ENCODE peak calls at places on chromosome 18, in seven cellular contexts. G is GM23338, J is HepG2, N is cardiac muscle cell, U is ovary, B is tibial artery, K is neural progenitor cell. H is an unnamed sample. For H3K4me1 and H3K36me3, the result is how much of the 10 kb centered on the place peaks cover.

GRCh38 chr18:55863876-55864275 is 275.9 kb upstream of the TCF4 start:
- DNase-seq in G (peak), J (no peak), N (peak), U (peak), B (no peak), K (no peak), H (no peak)

GRCh38 chr18:75211002-75211621 is 515 bp downstream of the TSHZ1 start:
- DNase-seq in G (peak), J (peak), N (peak), U (no peak), B (no peak), K (peak), H (no peak)

GRCh38 chr18:48297139-48297538 is 112.0 kb downstream of the ZBTB7C start:
- DNase-seq in G (no peak), J (no peak), N (no peak), U (no peak), B (no peak), K (no peak), H (no peak)

GRCh38 chr18:22676423-22676822 is 256.7 kb upstream of the RBBP8 start:
- DNase-seq in G (no peak), J (no peak), N (peak), U (no peak), B (no peak), K (no peak), H (no peak)

GRCh38 chr18:72692086-72692485 is 147.9 kb upstream of the CBLN2 start:
- DNase-seq in G (peak), J (no peak), N (no peak), U (no peak), B (no peak), K (peak), H (peak)

GRCh38 chr18:37476182-37476581 is 89.4 kb downstream of the CELF4 start:
- DNase-seq in G (peak), J (peak), N (peak), U (no peak), B (no peak), K (peak), H (no peak)

GRCh38 chr18:26207937-26208336 is 18.3 kb upstream of the TAF4B start:
- DNase-seq in G (no peak), J (no peak), N (no peak), U (no peak), B (no peak), K (no peak), H (no peak)

GRCh38 chr18:40313030-40313642 is 1641.9 kb upstream of the PIK3C3 start:
- DNase-seq in G (no peak), J (no peak), N (no peak), U (no peak), B (no peak), K (no peak), H (no peak)

GRCh38 chr18:57833441-57834101 is 30.5 kb upstream of the ATP8B1 start:
- DNase-seq in G (peak), J (peak), N (peak), U (no peak), B (no peak), K (peak), H (no peak)

GRCh38 chr18:73318732-73319479 is 451.1 kb upstream of the NETO1 start:
- DNase-seq in G (no peak), J (no peak), N (no peak), U (no peak), B (no peak), K (no peak), H (no peak)

GRCh38 chr18:58690259-58690658 is 19.0 kb downstream of the MALT1 start:
- DNase-seq in G (no peak), J (no peak), N (no peak), U (no peak), B (no peak), K (no peak), H (no peak)

GRCh38 chr18:47911877-47912276 is 18.6 kb downstream of the SMAD2 start:
- DNase-seq in G (no peak), J (peak), N (no peak), U (no peak), B (no peak), K (no peak), H (no peak)

GRCh38 chr18:75110846-75111415 is 98.0 kb downstream of the PTGR3 start:
- DNase-seq in G (no peak), J (no peak), N (no peak), U (no peak), B (no peak), K (no peak), H (no peak)

GRCh38 chr18:49768051-49768391 is 45.3 kb downstream of the ACAA2 start:
- DNase-seq in G (peak), J (peak), N (peak), U (no peak), B (no peak), K (peak), H (peak)

GRCh38 chr18:8929381-8929780 is 173.1 kb upstream of the NDUFV2 start:
- DNase-seq in G (no peak), J (no peak), N (no peak), U (no peak), B (no peak), K (no peak), H (no peak)

DNA sequence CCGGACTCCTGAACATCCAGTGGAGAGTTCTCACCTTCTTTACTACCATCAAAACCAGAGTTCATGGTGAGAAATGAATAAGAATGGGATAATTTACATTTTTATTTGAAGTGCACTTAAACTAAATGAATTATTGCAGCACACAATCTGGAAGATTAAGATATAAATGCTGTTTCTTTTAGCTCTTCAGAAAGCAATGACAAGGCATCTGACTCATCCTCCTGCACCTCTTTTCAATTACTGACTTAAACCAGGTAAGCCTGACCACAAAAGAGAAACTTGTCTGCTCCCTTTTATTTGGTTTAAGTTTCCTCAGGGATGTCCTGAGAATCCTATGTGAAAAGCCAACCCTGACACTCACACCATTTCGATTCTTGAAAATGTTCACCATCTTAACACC is 720 bp upstream of the DSC2 start:
- DNase-seq in G (no peak), J (no peak), N (no peak), U (no peak), B (no peak), K (no peak), H (no peak)
- H3K4me3 ChIP-seq in G (peak), J (peak), N (peak), U (no peak), B (no peak), K (no peak), H (no peak)

GRCh38 chr18:2952605-2953004 is 60.3 kb downstream of the LPIN2 start:
- DNase-seq in G (no peak), J (no peak), N (no peak), U (no peak), B (no peak), K (no peak), H (no peak)

GRCh38 chr18:2958819-2959298 is 54.1 kb downstream of the LPIN2 start:
- DNase-seq in G (no peak), J (no peak), N (peak), U (no peak), B (peak), K (no peak), H (no peak)

GRCh38 chr18:2954869-2955645 is 57.9 kb downstream of the LPIN2 start:
- DNase-seq in G (no peak), J (no peak), N (no peak), U (no peak), B (no peak), K (no peak), H (no peak)

GRCh38 chr18:2955966-2956521 is 56.9 kb downstream of the LPIN2 start:
- DNase-seq in G (no peak), J (no peak), N (peak), U (no peak), B (no peak), K (no peak), H (no peak)

DNA sequence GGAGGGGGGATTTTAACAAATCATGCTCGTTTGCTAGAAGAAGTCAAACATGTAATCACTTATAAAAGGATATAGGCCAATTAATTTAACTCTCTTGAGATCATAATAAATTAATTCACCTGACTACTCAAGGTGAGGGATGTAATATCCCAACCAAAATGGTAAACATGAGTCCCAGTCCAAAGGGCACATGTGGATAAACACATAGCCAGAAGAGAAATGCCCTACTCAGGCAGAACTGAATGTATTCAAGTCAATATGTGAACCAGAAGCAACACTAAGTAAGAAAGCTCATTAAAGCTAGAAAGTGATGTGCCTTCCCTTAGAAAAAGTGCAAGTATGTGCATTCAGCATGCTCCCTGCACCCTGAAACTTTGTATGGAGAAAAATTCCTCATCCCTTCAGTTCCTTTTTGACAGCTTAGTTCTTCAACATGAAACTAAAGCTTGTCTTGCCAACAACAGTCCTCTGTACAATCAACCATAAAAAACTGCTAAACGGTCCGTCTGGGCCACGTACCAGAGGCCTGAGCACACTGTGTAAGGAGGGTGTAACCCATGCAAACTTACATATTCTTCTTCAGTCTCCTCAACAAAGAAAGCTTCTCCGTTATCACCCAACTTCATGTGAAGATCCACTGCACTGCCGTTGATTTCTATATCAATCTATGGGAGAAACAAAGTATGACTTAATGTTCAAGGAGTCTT is 58.9 kb downstream of the LPIN2 start:
- DNase-seq in G (no peak), J (peak), N (no peak), U (no peak), B (no peak), K (no peak), H (no peak)
- H3K4me1 ChIP-seq in G (under half), J (under half), N (under half), U (under half), B (under half), K (under half), H (under half)

GRCh38 chr18:13003466-13003896 is 12.3 kb downstream of the CEP192 start:
- DNase-seq in G (peak), J (peak), N (peak), U (no peak), B (no peak), K (peak), H (peak)
- H3K36me3 ChIP-seq in G (under half), J (under half), N (under half), U (under half), B (under half), K (under half), H (under half)

GRCh38 chr18:77651441-77651840 is 401.8 kb downstream of the GALR1 start:
- DNase-seq in G (no peak), J (no peak), N (no peak), U (no peak), B (no peak), K (no peak), H (no peak)
- H3K4me3 ChIP-seq in G (no peak), J (no peak), N (no peak), U (no peak), B (no peak), K (no peak), H (no peak)

GRCh38 chr18:80198994-80199748 is 48.1 kb downstream of the PARD6G start:
- DNase-seq in G (no peak), J (no peak), N (no peak), U (no peak), B (no peak), K (no peak), H (no peak)

GRCh38 chr18:80198391-80198790 is 48.9 kb downstream of the PARD6G start:
- DNase-seq in G (no peak), J (no peak), N (no peak), U (no peak), B (no peak), K (no peak), H (no peak)

GRCh38 chr18:80200932-80201672 is 46.2 kb downstream of the PARD6G start:
- DNase-seq in G (no peak), J (no peak), N (no peak), U (no peak), B (no peak), K (no peak), H (no peak)

GRCh38 chr18:80201739-80202138 is 45.6 kb downstream of the PARD6G start:
- DNase-seq in G (no peak), J (no peak), N (no peak), U (no peak), B (no peak), K (no peak), H (no peak)

DNA sequence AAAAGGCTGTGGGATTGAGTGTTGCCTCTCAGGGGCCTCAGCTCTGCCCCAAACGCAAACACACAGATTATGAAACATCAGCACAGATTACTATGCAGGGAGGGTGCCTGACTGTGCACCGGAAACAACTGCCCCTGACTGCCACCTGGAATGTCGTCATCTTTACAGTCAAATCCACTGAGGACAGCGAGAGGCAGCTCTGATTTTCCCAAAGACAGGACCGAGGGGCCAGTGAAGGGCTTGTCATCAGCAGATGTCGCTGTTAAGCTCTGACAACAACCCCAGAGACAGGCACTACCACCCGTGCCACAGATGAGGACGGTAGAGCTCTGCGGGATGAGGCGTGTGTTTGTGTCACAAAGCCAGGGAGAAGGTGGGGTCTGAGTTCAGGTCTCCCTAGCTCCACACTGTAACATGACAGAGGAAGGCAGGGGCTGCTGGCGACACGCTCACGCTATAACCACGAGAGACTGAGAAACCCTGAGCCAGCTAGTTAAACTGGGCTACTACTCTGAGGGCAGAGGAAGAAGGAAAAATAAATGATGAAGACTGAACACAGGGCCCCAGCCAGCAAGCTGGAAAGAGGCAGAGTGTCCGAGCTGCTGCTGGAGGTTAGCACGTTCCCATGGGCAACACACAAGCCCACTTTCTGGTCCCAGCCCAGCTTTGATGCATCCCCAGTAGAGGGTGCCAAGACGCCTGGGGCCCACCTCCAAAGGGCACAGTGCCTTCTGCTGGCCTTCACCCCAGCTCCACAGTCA is 47.0 kb downstream of the PARD6G start:
- DNase-seq in G (peak), J (peak), N (peak), U (no peak), B (no peak), K (peak), H (no peak)
- H3K4me1 ChIP-seq in G (under half), J (under half), N (under half), U (under half), B (under half), K (under half), H (under half)

GRCh38 chr18:11884396-11885030 is 23.6 kb downstream of the MPPE1 start:
- DNase-seq in G (no peak), J (no peak), N (no peak), U (no peak), B (peak), K (no peak), H (no peak)

GRCh38 chr18:11888726-11889125 is 19.4 kb downstream of the MPPE1 start:
- DNase-seq in G (no peak), J (no peak), N (no peak), U (no peak), B (no peak), K (no peak), H (no peak)

GRCh38 chr18:11885278-11885991 is 22.7 kb downstream of the MPPE1 start:
- DNase-seq in G (no peak), J (peak), N (no peak), U (no peak), B (peak), K (no peak), H (no peak)

GRCh38 chr18:11887305-11888262 is 20.5 kb downstream of the MPPE1 start:
- DNase-seq in G (no peak), J (peak), N (no peak), U (no peak), B (peak), K (no peak), H (no peak)

DNA sequence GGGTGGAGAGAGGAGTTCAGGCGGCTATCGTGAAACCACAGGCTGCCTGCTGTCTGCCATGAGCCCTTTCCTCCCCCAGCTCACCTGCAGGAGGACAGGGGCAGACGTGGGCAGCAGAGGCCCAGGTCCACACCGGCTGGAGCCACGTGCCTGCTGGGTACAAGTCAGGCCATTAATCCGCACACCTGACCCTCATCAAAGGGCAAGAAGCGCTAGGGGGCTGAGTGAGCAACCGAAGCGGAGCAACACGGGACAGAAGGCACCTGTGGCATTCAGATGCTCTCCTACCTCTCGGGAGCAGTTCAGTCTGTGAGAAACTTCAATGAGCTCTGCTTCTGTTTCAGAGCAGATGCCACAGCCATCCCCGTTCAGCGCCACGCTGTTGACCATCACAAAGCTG is 21.5 kb downstream of the MPPE1 start:
- DNase-seq in G (no peak), J (no peak), N (no peak), U (no peak), B (peak), K (no peak), H (no peak)
- H3K36me3 ChIP-seq in G (under half), J (under half), N (under half), U (under half), B (half or more), K (under half), H (under half)

GRCh38 chr18:77131652-77132368 is 773 bp downstream of the MBP start:
- DNase-seq in G (peak), J (no peak), N (peak), U (peak), B (peak), K (peak), H (no peak)
- H3K4me3 ChIP-seq in G (peak), J (peak), N (peak), U (peak), B (peak), K (peak), H (peak)

GRCh38 chr18:10374195-10374594 is 80.2 kb upstream of the APCDD1 start:
- DNase-seq in G (no peak), J (no peak), N (no peak), U (no peak), B (no peak), K (no peak), H (no peak)

GRCh38 chr18:10368456-10369453 is 85.7 kb upstream of the APCDD1 start:
- DNase-seq in G (no peak), J (no peak), N (no peak), U (no peak), B (no peak), K (peak), H (no peak)

GRCh38 chr18:10367846-10368245 is 86.6 kb upstream of the APCDD1 start:
- DNase-seq in G (no peak), J (no peak), N (no peak), U (no peak), B (no peak), K (no peak), H (no peak)

GRCh38 chr18:10371165-10371564 is 83.3 kb upstream of the APCDD1 start:
- DNase-seq in G (no peak), J (no peak), N (no peak), U (no peak), B (no peak), K (no peak), H (no peak)

DNA sequence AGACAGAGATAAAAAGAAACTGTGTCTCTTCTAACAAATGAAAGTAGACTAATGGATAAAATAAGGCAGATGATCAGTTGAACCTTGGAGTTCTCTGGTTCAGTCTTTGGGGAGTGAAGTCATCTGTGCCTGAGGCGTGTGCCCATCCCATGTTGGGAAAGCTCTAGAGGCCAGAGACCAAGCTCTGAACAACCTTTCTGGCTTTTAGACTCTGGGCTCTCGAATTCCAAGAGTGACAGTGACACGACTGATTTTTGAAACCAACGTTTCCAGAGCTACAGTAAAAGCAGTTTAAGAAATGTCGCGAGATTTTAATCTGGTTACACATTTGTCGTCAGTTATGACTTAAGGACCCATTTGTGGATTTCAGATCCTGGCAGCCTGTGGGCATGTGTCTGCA is 83.7 kb upstream of the APCDD1 start:
- DNase-seq in G (no peak), J (no peak), N (no peak), U (no peak), B (no peak), K (no peak), H (no peak)
- H3K4me1 ChIP-seq in G (under half), J (under half), N (under half), U (under half), B (under half), K (under half), H (under half)